ENCODE peak calls at places on chromosome 16, in eight cellular contexts. X is EH; U is NB4; A is body of pancreas; E is AG08396; S is CD8-positive, alpha-beta T cell; H is activated naive CD4-positive, alpha-beta T cell treated with Interleukin-2 at 50 U/mL for 16 hours; I is HAP-1. R is an unnamed sample.

GRCh38 chr16:19856120-19856519 is 28.5 kb downstream of the GPRC5B start:
- DNase-seq in H (no peak), A (no peak), X (no peak), E (no peak), S (no peak), I (no peak), U (no peak), R (no peak)

GRCh38 chr16:85296859-85297698 is 184.8 kb upstream of the CIBAR2 start:
- DNase-seq in X (peak), S (peak), E (peak), I (peak), H (peak), A (peak), U (peak), R (peak)

GRCh38 chr16:65249768-65250167 is 127.9 kb upstream of the CDH11 start:
- DNase-seq in I (no peak), A (peak), X (no peak), S (no peak), U (no peak), H (no peak), E (peak), R (peak)

GRCh38 chr16:68041783-68042182 is 18.7 kb downstream of the DUS2 start:
- DNase-seq in H (no peak), E (no peak), X (no peak), I (no peak), U (peak), S (no peak), A (no peak), R (no peak)

GRCh38 chr16:17270111-17270510 is 200.6 kb downstream of the XYLT1 start:
- DNase-seq in H (no peak), S (no peak), U (no peak), E (no peak), I (no peak), A (peak), X (no peak), R (no peak)

GRCh38 chr16:80623376-80623775 is 82.6 kb downstream of the DYNLRB2 start:
- DNase-seq in H (no peak), U (no peak), E (no peak), A (no peak), S (no peak), I (no peak), X (peak), R (no peak)

GRCh38 chr16:84839956-84840355 is 20.2 kb downstream of the CRISPLD2 start:
- DNase-seq in I (no peak), E (peak), X (peak), S (no peak), A (no peak), U (peak), H (no peak), R (peak)

GRCh38 chr16:31487720-31488629 is 5.1 kb downstream of the SLC5A2 start:
- DNase-seq in S (peak), I (no peak), U (peak), A (peak), H (peak), E (peak), X (peak), R (peak)

GRCh38 chr16:67456383-67457140 is 24.4 kb downstream of the ATP6V0D1 start:
- DNase-seq in I (no peak), U (no peak), H (no peak), S (no peak), E (peak), A (peak), X (peak), R (peak)

GRCh38 chr16:81816793-81817210 is 37.7 kb downstream of the PLCG2 start:
- DNase-seq in X (no peak), U (peak), E (no peak), I (no peak), S (no peak), A (no peak), H (no peak), R (no peak)

GRCh38 chr16:92431-93339 is 14.7 kb downstream of the MPG start:
- DNase-seq in X (no peak), A (no peak), I (no peak), U (no peak), S (no peak), H (no peak), E (no peak), R (no peak)

GRCh38 chr16:17529982-17530760 is 59.4 kb upstream of the XYLT1 start:
- DNase-seq in I (no peak), H (peak), U (no peak), A (no peak), E (no peak), S (peak), X (no peak), R (no peak)

GRCh38 chr16:74732951-74733350 is 32.3 kb upstream of the MLKL start:
- DNase-seq in I (no peak), S (no peak), X (no peak), E (no peak), U (no peak), H (no peak), A (no peak), R (no peak)

GRCh38 chr16:31265329-31266245 is 5.8 kb downstream of the ITGAM start:
- DNase-seq in A (peak), I (no peak), X (no peak), E (no peak), S (peak), U (peak), H (peak), R (no peak)

GRCh38 chr16:84144859-84145639 is at the start of the genes DNAAF1 and HSDL1:
- DNase-seq in A (peak), I (peak), E (peak), H (peak), S (peak), U (peak), X (peak), R (peak)

GRCh38 chr16:25707982-25708583 is 16.3 kb downstream of the HS3ST4 start:
- DNase-seq in A (peak), H (no peak), S (no peak), I (peak), U (peak), E (peak), X (no peak), R (no peak)

GRCh38 chr16:77212736-77213541 is 13.7 kb downstream of the SYCE1L start:
- DNase-seq in X (peak), H (peak), U (peak), I (peak), S (peak), E (peak), A (peak), R (peak)